ENCODE peak calls at places on chromosome 6, in eight cellular contexts. J is brain microvascular endothelial cell; T is HCT116; O is RWPE2; K is stimulated activated CD4-positive, alpha-beta T cell treated with anti-CD3 and anti-CD28 coated beads, TNF-alpha, amount 100 ng/mL, for 24 hours; W is HT1080; L is NCI-H1105; F is naive thymus-derived CD8-positive, alpha-beta T cell. N is an unnamed sample.

GRCh38 chr6:115675443-115675842 is 385.2 kb downstream of the FRK start:
- DNase-seq in W (no peak), K (no peak), J (no peak), F (no peak), L (no peak), O (no peak), T (no peak), N (no peak)

GRCh38 chr6:105452924-105453756 is 50.3 kb upstream of the PREP start:
- DNase-seq in L (no peak), T (no peak), J (no peak), K (peak), W (no peak), F (peak), O (no peak), N (no peak)

GRCh38 chr6:137738931-137739504 is 128.0 kb upstream of the TNFAIP3 start:
- DNase-seq in K (no peak), O (no peak), W (no peak), F (no peak), T (no peak), J (no peak), L (no peak), N (no peak)

GRCh38 chr6:397056-397455 is 5.5 kb downstream of the IRF4 start:
- DNase-seq in K (no peak), T (no peak), L (no peak), J (no peak), W (no peak), O (no peak), F (no peak), N (no peak)

GRCh38 chr6:71933881-71934280 is 47.5 kb downstream of the RIMS1 start:
- DNase-seq in J (no peak), W (no peak), K (no peak), F (no peak), T (no peak), O (no peak), L (no peak), N (no peak)

GRCh38 chr6:45626087-45626891 is 248.6 kb upstream of the SUPT3H start:
- DNase-seq in K (peak), O (peak), J (peak), T (no peak), L (no peak), W (peak), F (no peak), N (no peak)

GRCh38 chr6:37048851-37049734 is 43.6 kb downstream of the FGD2 start:
- DNase-seq in T (no peak), O (no peak), J (peak), F (peak), W (peak), K (peak), L (no peak), N (no peak)

GRCh38 chr6:96059586-96059985 is 43.8 kb downstream of the FUT9 start:
- DNase-seq in L (no peak), T (no peak), F (no peak), K (no peak), J (no peak), O (no peak), W (peak), N (no peak)

GRCh38 chr6:43733471-43734293 is 36.3 kb upstream of the VEGFA start:
- DNase-seq in W (no peak), L (no peak), F (no peak), J (no peak), T (no peak), K (peak), O (no peak), N (no peak)

GRCh38 chr6:166253277-166254229 is 54.6 kb downstream of the PRR18 start:
- DNase-seq in J (no peak), T (no peak), F (no peak), L (no peak), K (peak), O (no peak), W (no peak), N (no peak)

GRCh38 chr6:17863971-17864754 is 123.3 kb downstream of the KIF13A start:
- DNase-seq in T (peak), W (peak), F (no peak), O (no peak), L (no peak), J (peak), K (no peak), N (no peak)

GRCh38 chr6:164069352-164070022 is 655.0 kb downstream of the QKI start:
- DNase-seq in J (peak), L (no peak), O (no peak), F (no peak), K (no peak), W (peak), T (no peak), N (no peak)

GRCh38 chr6:15901141-15902115 is 227.5 kb upstream of the MYLIP start:
- DNase-seq in O (no peak), F (no peak), K (peak), T (no peak), J (no peak), W (peak), L (no peak), N (no peak)

GRCh38 chr6:157019115-157019628 is 242.0 kb downstream of the ARID1B start:
- DNase-seq in J (no peak), F (no peak), L (peak), O (no peak), K (no peak), T (no peak), W (peak), N (no peak)

GRCh38 chr6:155782739-155783459 is 327.3 kb upstream of the NOX3 start:
- DNase-seq in K (no peak), W (no peak), T (no peak), F (no peak), L (no peak), O (no peak), J (no peak), N (no peak)

GRCh38 chr6:125003070-125003469 is 40.8 kb downstream of the RNF217 start:
- DNase-seq in L (no peak), F (no peak), J (no peak), T (no peak), W (no peak), K (no peak), O (no peak), N (no peak)

GRCh38 chr6:21791596-21791995 is 198.0 kb downstream of the SOX4 start:
- DNase-seq in L (no peak), J (peak), T (no peak), O (no peak), W (no peak), F (no peak), K (no peak), N (no peak)

GRCh38 chr6:134022650-134023049 is 29.8 kb downstream of the SLC2A12 start:
- DNase-seq in F (no peak), J (no peak), O (no peak), K (no peak), T (no peak), W (no peak), L (no peak), N (no peak)

GRCh38 chr6:56851104-56851503 is 103.8 kb upstream of the BEND6 start:
- DNase-seq in J (peak), W (no peak), O (no peak), F (no peak), L (no peak), T (no peak), K (no peak), N (no peak)

GRCh38 chr6:32982702-32983492 is 14.5 kb downstream of the BRD2 start:
- DNase-seq in O (no peak), T (no peak), K (no peak), L (no peak), W (no peak), J (no peak), F (no peak), N (no peak)

GRCh38 chr6:18400831-18401446 is 13.8 kb downstream of the RNF144B start:
- DNase-seq in O (no peak), J (peak), W (peak), K (no peak), L (no peak), T (no peak), F (no peak), N (no peak)

GRCh38 chr6:73308712-73309533 is 45.2 kb downstream of the DPPA5 start:
- DNase-seq in L (no peak), F (no peak), T (peak), O (no peak), J (peak), K (no peak), W (peak), N (no peak)

GRCh38 chr6:84669945-84670344 is 94.5 kb downstream of the TBX18 start:
- DNase-seq in K (no peak), O (no peak), J (no peak), W (no peak), F (no peak), L (no peak), T (no peak), N (no peak)

GRCh38 chr6:166626177-166627038 is 643 bp downstream of the RPS6KA2 start:
- DNase-seq in L (peak), T (no peak), F (peak), O (no peak), J (no peak), K (no peak), W (no peak), N (no peak)

GRCh38 chr6:35089935-35090505 is 51.1 kb downstream of the TCP11 start:
- DNase-seq in T (no peak), K (no peak), W (peak), F (no peak), L (no peak), J (peak), O (no peak), N (no peak)

GRCh38 chr6:149470948-149471347 is 13.9 kb downstream of the ZC3H12D start:
- DNase-seq in W (no peak), F (no peak), K (no peak), L (no peak), J (no peak), O (no peak), T (no peak), N (no peak)

GRCh38 chr6:52361347-52361944 is 505 bp upstream of the PAQR8 start:
- DNase-seq in T (no peak), F (no peak), L (no peak), K (no peak), O (no peak), W (no peak), J (no peak), N (no peak)

GRCh38 chr6:154731296-154732218 is 1.7 kb upstream of the SCAF8 start:
- DNase-seq in L (no peak), J (no peak), T (no peak), W (no peak), K (no peak), O (no peak), F (no peak), N (no peak)

GRCh38 chr6:33692760-33693158 is 18.7 kb downstream of the UQCC2 start:
- DNase-seq in W (peak), F (peak), T (no peak), L (no peak), K (peak), O (peak), J (peak), N (no peak)

GRCh38 chr6:138468320-138469015 is 30.8 kb downstream of the NHSL1 start:
- DNase-seq in J (peak), O (no peak), W (peak), L (no peak), F (no peak), K (no peak), T (peak), N (no peak)

GRCh38 chr6:133693565-133693964 is 195.3 kb upstream of the TCF21 start:
- DNase-seq in O (no peak), F (no peak), T (no peak), W (no peak), J (no peak), K (no peak), L (no peak), N (no peak)

GRCh38 chr6:37622639-37623038 is 75.0 kb downstream of the MDGA1 start:
- DNase-seq in T (no peak), L (no peak), F (no peak), O (no peak), J (no peak), K (no peak), W (peak), N (no peak)

GRCh38 chr6:34239893-34240292 is 3.2 kb downstream of the HMGA1 start:
- DNase-seq in K (no peak), J (no peak), O (no peak), T (no peak), W (no peak), F (no peak), L (no peak), N (no peak)